ENCODE peak calls at places on chromosome 20, in four cellular contexts. C, I, T and A are unnamed samples.

GRCh38 chr20:3166913-3167342 is 6.4 kb downstream of the LZTS3 start:
- DNase-seq in I (no peak), T (no peak), C (no peak), A (no peak)

GRCh38 chr20:60528141-60528540 is 569.9 kb downstream of the CDH26 start:
- DNase-seq in C (no peak), T (peak; percentile 45), I (no peak), A (no peak)

GRCh38 chr20:34713194-34713943 is 9.2 kb downstream of the TP53INP2 start:
- DNase-seq in C (no peak), T (no peak), I (no peak), A (no peak)

GRCh38 chr20:37856932-37857660 is 45.8 kb upstream of the VSTM2L start:
- DNase-seq in I (no peak), C (no peak), T (no peak), A (no peak)

GRCh38 chr20:9923648-9924047 is 84.8 kb upstream of the PAK5 start:
- DNase-seq in C (no peak), T (no peak), I (no peak), A (no peak)

GRCh38 chr20:16446246-16446645 is 127.0 kb downstream of the KIF16B start:
- DNase-seq in C (no peak), T (no peak), I (no peak), A (no peak)

GRCh38 chr20:47791084-47791599 is 5.9 kb upstream of the SULF2 start:
- DNase-seq in I (no peak), C (no peak), T (no peak), A (no peak)

GRCh38 chr20:44342240-44342639 is 5.4 kb downstream of the R3HDML start:
- DNase-seq in I (no peak), T (no peak), C (no peak), A (no peak)

GRCh38 chr20:25397827-25398226 is 7.2 kb upstream of the ABHD12 start:
- DNase-seq in C (no peak), T (no peak), I (no peak), A (no peak)

GRCh38 chr20:19695081-19695480 is 63.0 kb upstream of the RIN2 start:
- DNase-seq in T (no peak), C (no peak), I (no peak), A (no peak)

GRCh38 chr20:47464380-47465101 is 37.1 kb upstream of the NCOA3 start:
- DNase-seq in I (peak; percentile 61), C (peak; percentile 83), T (no peak), A (no peak)

GRCh38 chr20:56001106-56001785 is 4.1 kb downstream of the CBLN4 start:
- DNase-seq in C (no peak), T (no peak), I (no peak), A (no peak)

GRCh38 chr20:37745553-37745952 is 51.7 kb downstream of the CTNNBL1 start:
- DNase-seq in C (no peak), I (no peak), T (no peak), A (no peak)

GRCh38 chr20:41616228-41616627 is 1.9 kb downstream of the CHD6 start:
- DNase-seq in T (no peak), C (no peak), I (no peak), A (no peak)

GRCh38 chr20:36179170-36179945 is 24.8 kb downstream of the EPB41L1 start:
- DNase-seq in T (no peak), C (no peak), I (no peak), A (no peak)

GRCh38 chr20:49956689-49957443 is 20.7 kb downstream of the RNF114 start:
- DNase-seq in T (no peak), C (no peak), I (peak; percentile 65), A (no peak)

GRCh38 chr20:38550274-38550673 is 30.7 kb upstream of the ADIG start:
- DNase-seq in I (no peak), C (no peak), T (no peak), A (peak; percentile 1)

GRCh38 chr20:17491041-17491440 is 40.1 kb downstream of the BFSP1 start:
- DNase-seq in T (no peak), C (peak; percentile 50), I (no peak), A (no peak)

GRCh38 chr20:25136643-25137559 is 55.0 kb upstream of the VSX1 start:
- DNase-seq in T (peak; percentile 59), I (peak; percentile 65), C (no peak), A (no peak)

GRCh38 chr20:47273591-47274235 is 82.8 kb downstream of the ZMYND8 start:
- DNase-seq in I (no peak), T (no peak), C (no peak), A (no peak)

GRCh38 chr20:41600926-41601631 is 17.1 kb downstream of the CHD6 start:
- DNase-seq in I (no peak), T (no peak), C (no peak), A (no peak)

GRCh38 chr20:45058168-45058850 is 42.6 kb downstream of the KCNS1 start:
- DNase-seq in T (no peak), C (no peak), I (no peak), A (no peak)

GRCh38 chr20:14717124-14718004 is 380.0 kb upstream of the FLRT3 start:
- DNase-seq in I (no peak), T (no peak), C (no peak), A (no peak)

GRCh38 chr20:41005361-41005729 is 23.3 kb upstream of the TOP1 start:
- DNase-seq in T (peak; percentile 86), I (peak; percentile 86), C (peak; percentile 91), A (no peak)

GRCh38 chr20:14566505-14566904 is 229.1 kb upstream of the FLRT3 start:
- DNase-seq in T (no peak), I (no peak), C (no peak), A (no peak)

GRCh38 chr20:58892126-58892931 is 39.8 kb downstream of the GNAS start:
- DNase-seq in I (peak; percentile 82), C (peak; percentile 87), T (peak; percentile 81), A (peak; percentile 82)

GRCh38 chr20:58894652-58895051 is 42.1 kb downstream of the GNAS start:
- DNase-seq in I (no peak), T (no peak), C (no peak), A (no peak)

GRCh38 chr20:58895099-58895795 is 42.7 kb downstream of the GNAS start:
- DNase-seq in T (no peak), I (no peak), C (no peak), A (no peak)

GRCh38 chr20:58892932-58893224 is 40.4 kb downstream of the GNAS start:
- DNase-seq in C (no peak), I (no peak), T (no peak), A (no peak)

GRCh38 chr20:58893355-58894151 is 41.0 kb downstream of the GNAS start:
- DNase-seq in C (no peak), T (no peak), I (no peak), A (no peak)
- H3K4me1 ChIP-seq in C (peaks cover 62% of the 10 kb centered on the region), T (peaks cover 58% of the 10 kb centered on the region), I (peaks cover 68% of the 10 kb centered on the region), A (peaks cover 36% of the 10 kb centered on the region)

DNA sequence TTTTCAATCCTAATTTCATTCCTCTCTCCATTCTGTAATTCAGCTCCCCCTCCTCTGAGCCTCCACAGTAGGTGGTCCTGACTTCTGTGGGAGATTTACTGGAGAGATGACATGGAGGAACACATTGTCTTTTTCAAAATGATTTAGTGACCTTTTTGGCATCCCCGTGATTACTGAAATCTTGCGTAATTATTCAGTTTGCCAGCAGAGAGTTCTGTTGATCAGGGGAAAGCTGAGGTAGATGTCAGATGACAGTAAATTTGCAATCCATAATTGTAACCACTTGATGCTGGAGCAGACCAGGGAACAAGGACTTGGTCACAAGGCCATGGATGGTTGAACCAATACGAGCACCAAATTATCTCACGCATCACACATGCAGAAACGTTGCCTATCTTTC is 302.2 kb downstream of the TSHZ2 start:
- DNase-seq in C (no peak), T (no peak), I (no peak), A (no peak)
- H3K27me3 ChIP-seq in C (no peaks in the 10 kb centered on the region), T (no peaks in the 10 kb centered on the region), I (no peaks in the 10 kb centered on the region), A (no peaks in the 10 kb centered on the region)

GRCh38 chr20:57396638-57397003 is 5.4 kb downstream of the RBM38 start:
- DNase-seq in I (no peak), C (no peak), T (no peak), A (no peak)
- H3K4me1 ChIP-seq in I (peaks cover 97% of the 10 kb centered on the region), C (peaks cover 75% of the 10 kb centered on the region), T (peaks cover 76% of the 10 kb centered on the region), A (peaks cover 89% of the 10 kb centered on the region)

GRCh38 chr20:62475027-62475818 is 572 bp downstream of the GATA5 start:
- DNase-seq in I (no peak), C (no peak), T (no peak), A (no peak)
- H3K27me3 ChIP-seq in I (peaks cover 91% of the 10 kb centered on the region), C (peaks cover 95% of the 10 kb centered on the region), T (peaks cover 88% of the 10 kb centered on the region), A (no peaks in the 10 kb centered on the region)

GRCh38 chr20:33443512-33444239 is at the start of gene SNTA1:
- DNase-seq in T (peak; percentile 98), I (peak; percentile 95), C (peak; percentile 95), A (peak; percentile 86)
- H3K4me1 ChIP-seq in T (peaks cover 12% of the 10 kb centered on the region), I (peaks cover 55% of the 10 kb centered on the region), C (peaks cover 17% of the 10 kb centered on the region), A (peaks cover 24% of the 10 kb centered on the region)

GRCh38 chr20:23646106-23646958 is 8.6 kb upstream of the CST3 start:
- DNase-seq in I (no peak), T (no peak), C (no peak), A (no peak)
- H3K27me3 ChIP-seq in I (no peaks in the 10 kb centered on the region), T (no peaks in the 10 kb centered on the region), C (no peaks in the 10 kb centered on the region), A (no peaks in the 10 kb centered on the region)

DNA sequence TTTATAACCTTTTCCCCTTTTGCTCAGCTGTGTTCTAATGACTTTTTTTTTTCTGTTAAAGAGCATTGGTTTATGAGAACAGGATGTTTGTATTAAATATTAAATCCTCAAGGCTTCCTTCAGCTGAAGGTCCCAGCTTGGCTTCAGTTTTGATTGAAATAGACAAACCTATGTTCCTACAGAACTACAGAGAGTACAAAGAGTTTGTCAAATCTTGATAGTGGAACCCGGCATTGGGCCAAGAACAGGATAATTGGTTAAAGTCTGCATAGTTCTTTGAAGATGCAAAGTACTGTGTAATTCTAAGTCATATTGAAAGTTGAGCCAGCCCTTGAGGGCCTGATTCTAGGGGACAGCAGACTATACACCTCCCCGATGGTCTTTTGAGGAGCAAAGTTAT is 255.2 kb upstream of the JAG1 start:
- DNase-seq in T (no peak), I (no peak), C (no peak), A (no peak)
- H3K4me1 ChIP-seq in T (peaks cover 5% of the 10 kb centered on the region), I (peaks cover 15% of the 10 kb centered on the region), C (no peaks in the 10 kb centered on the region), A (no peaks in the 10 kb centered on the region)